ENCODE peak calls at places on chromosomes 3 and 15, in ten cellular contexts. T is GM10248; O is activated CD4-positive, alpha-beta T cell treated with anti-CD3 and anti-CD28 coated beads, Interleukin-2, amount 10 ng/mL, durations not matched to agents 7 days and 5 days; Q is stimulated activated CD8-positive, alpha-beta memory T cell treated with anti-CD3 and anti-CD28 coated beads, Interleukin-15, amount 100 ng/mL, for 24 hours; F is left lung; C is body of pancreas; P is germinal center; G is cardiac fibroblast; Y is NCI-H1436; J is H9. N is an unnamed sample.

GRCh38 chr15:52337198-52337853 is 41.7 kb upstream of the MYO5C start:
- DNase-seq in T (no peak), O (no peak), Q (no peak), F (no peak), C (no peak), P (no peak), G (peak), Y (no peak), J (no peak), N (peak)

GRCh38 chr3:107117922-107118576 is 259.2 kb upstream of the CCDC54 start:
- DNase-seq in T (peak), O (peak), Q (no peak), F (no peak), C (peak), P (peak), G (peak), Y (peak), J (peak), N (peak)

GRCh38 chr3:150324261-150324660 is 83.8 kb upstream of the TSC22D2 start:
- DNase-seq in T (no peak), O (no peak), Q (no peak), F (no peak), C (no peak), P (no peak), G (no peak), Y (no peak), J (no peak), N (no peak)

GRCh38 chr15:63945838-63946298 is 100.4 kb downstream of the DAPK2 start:
- DNase-seq in T (no peak), O (no peak), Q (no peak), F (peak), C (no peak), P (no peak), G (no peak), Y (no peak), J (peak), N (peak)

GRCh38 chr15:82847703-82848102 is 38.3 kb downstream of the WHAMM start:
- DNase-seq in T (no peak), O (no peak), Q (no peak), F (no peak), C (no peak), P (no peak), G (no peak), Y (no peak), J (no peak), N (no peak)

GRCh38 chr3:172630316-172630715 is 80.6 kb downstream of the NCEH1 start:
- DNase-seq in T (no peak), O (no peak), Q (no peak), F (no peak), C (no peak), P (no peak), G (peak), Y (no peak), J (no peak), N (no peak)

GRCh38 chr15:77420610-77421369 is at the start of gene HMG20A:
- DNase-seq in T (peak), O (peak), Q (peak), F (peak), C (peak), P (peak), G (peak), Y (peak), J (peak), N (peak)

GRCh38 chr3:28013864-28014473 is 227.4 kb upstream of the CMC1 start:
- DNase-seq in T (no peak), O (no peak), Q (no peak), F (no peak), C (no peak), P (no peak), G (no peak), Y (no peak), J (no peak), N (no peak)

GRCh38 chr15:38864827-38865604 is 300.4 kb upstream of the RASGRP1 start:
- DNase-seq in T (no peak), O (no peak), Q (no peak), F (no peak), C (peak), P (no peak), G (peak), Y (no peak), J (no peak), N (no peak)

GRCh38 chr3:72907851-72908620 is 20.2 kb downstream of the GXYLT2 start:
- DNase-seq in T (no peak), O (no peak), Q (no peak), F (no peak), C (no peak), P (no peak), G (peak), Y (no peak), J (no peak), N (no peak)

GRCh38 chr3:47661121-47661752 is 82.6 kb upstream of the CSPG5 start:
- DNase-seq in T (no peak), O (no peak), Q (no peak), F (no peak), C (peak), P (no peak), G (peak), Y (no peak), J (no peak), N (no peak)

GRCh38 chr3:29759443-29760033 is 478.7 kb downstream of the RBMS3 start:
- DNase-seq in T (no peak), O (no peak), Q (no peak), F (no peak), C (no peak), P (no peak), G (peak), Y (peak), J (no peak), N (no peak)

GRCh38 chr3:58722526-58722925 is 56.0 kb upstream of the FAM3D start:
- DNase-seq in T (no peak), O (no peak), Q (no peak), F (no peak), C (no peak), P (no peak), G (no peak), Y (no peak), J (no peak), N (no peak)